ENCODE peak calls at places on chromosomes 6 and 20, in four cellular contexts. C is ovary, Q is prostate gland, J is uterus. E is an unnamed sample.

GRCh38 chr6:163389354-163389753 is 25.2 kb upstream of the QKI start:
- DNase-seq in C (no peak), Q (no peak), J (no peak), E (no peak)

GRCh38 chr6:149750136-149750609 is 632 bp downstream of the PCMT1 start:
- DNase-seq in C (no peak), Q (peak; percentile 24), J (peak; percentile 31), E (peak; percentile 58)

GRCh38 chr20:41678799-41679198 is 60.6 kb upstream of the CHD6 start:
- DNase-seq in C (no peak), Q (no peak), J (no peak), E (no peak)

GRCh38 chr20:14829897-14830296 is 492.5 kb upstream of the FLRT3 start:
- DNase-seq in C (no peak), Q (no peak), J (no peak), E (no peak)

GRCh38 chr6:128710305-128710704 is 172.6 kb upstream of the LAMA2 start:
- DNase-seq in C (no peak), Q (no peak), J (no peak), E (no peak)

GRCh38 chr6:151847064-151847463 is 39.6 kb downstream of the ESR1 start:
- DNase-seq in C (peak; percentile 20), Q (no peak), J (no peak), E (peak; percentile 21)

GRCh38 chr6:25188232-25188631 is 90.9 kb upstream of the CARMIL1 start:
- DNase-seq in C (no peak), Q (no peak), J (no peak), E (no peak)

GRCh38 chr20:46767127-46767761 is 57.8 kb downstream of the SLC2A10 start:
- DNase-seq in C (no peak), Q (peak; percentile 20), J (no peak), E (no peak)

GRCh38 chr6:155524249-155524651 is 68.6 kb upstream of the NOX3 start:
- DNase-seq in C (no peak), Q (no peak), J (no peak), E (no peak)

GRCh38 chr6:21384211-21384610 is 209.3 kb upstream of the SOX4 start:
- DNase-seq in C (no peak), Q (no peak), J (no peak), E (no peak)

GRCh38 chr20:50379049-50379990 is 130.9 kb upstream of the PTPN1 start:
- DNase-seq in C (peak; percentile 92), Q (peak; percentile 76), J (peak; percentile 96), E (peak; percentile 97)

GRCh38 chr6:151288711-151289398 is 49.1 kb downstream of the AKAP12 start:
- DNase-seq in C (no peak), Q (no peak), J (no peak), E (no peak)

GRCh38 chr6:82836022-82836575 is 229.5 kb downstream of the UBE3D start:
- DNase-seq in C (no peak), Q (no peak), J (no peak), E (no peak)

GRCh38 chr6:89411269-89412070 is 603 bp downstream of the RRAGD start:
- DNase-seq in C (peak; percentile 56), Q (no peak), J (peak; percentile 25), E (peak; percentile 60)

GRCh38 chr20:45359069-45359405 is 3.9 kb upstream of the SYS1 start:
- DNase-seq in C (no peak), Q (no peak), J (no peak), E (peak; percentile 88)

GRCh38 chr6:127420558-127420957 is 38.6 kb downstream of the KIAA0408 start:
- DNase-seq in C (no peak), Q (peak; percentile 49), J (peak; percentile 27), E (peak; percentile 70)

GRCh38 chr20:12847862-12848261 is 160.9 kb upstream of the SPTLC3 start:
- DNase-seq in C (no peak), Q (no peak), J (no peak), E (no peak)

GRCh38 chr6:2190661-2191389 is 54.6 kb downstream of the GMDS start:
- DNase-seq in C (no peak), Q (no peak), J (no peak), E (no peak)

GRCh38 chr20:57205625-57206219 is 60.7 kb downstream of the BMP7 start:
- DNase-seq in C (no peak), Q (no peak), J (no peak), E (no peak)

GRCh38 chr6:143108278-143108677 is 47.6 kb downstream of the AIG1 start:
- DNase-seq in C (no peak), Q (no peak), J (no peak), E (no peak)

GRCh38 chr6:122405417-122405816 is 6.0 kb downstream of the HSF2 start:
- DNase-seq in C (no peak), Q (no peak), J (no peak), E (no peak)

GRCh38 chr20:64165866-64166600 is 1.8 kb downstream of the MYT1 start:
- DNase-seq in C (no peak), Q (no peak), J (no peak), E (no peak)

GRCh38 chr20:49964964-49965780 is 17.6 kb upstream of the SNAI1 start:
- DNase-seq in C (no peak), Q (no peak), J (no peak), E (peak; percentile 29)

GRCh38 chr6:21263531-21264287 is 329.8 kb upstream of the SOX4 start:
- DNase-seq in C (no peak), Q (peak; percentile 9), J (no peak), E (no peak)

GRCh38 chr20:46371656-46372055 is 34.8 kb downstream of the ELMO2 start:
- DNase-seq in C (no peak), Q (no peak), J (no peak), E (peak; percentile 47)

GRCh38 chr20:42026599-42026998 is 408.4 kb upstream of the CHD6 start:
- DNase-seq in C (no peak), Q (no peak), J (no peak), E (no peak)

GRCh38 chr6:92473056-92473455 is 946.3 kb downstream of the EPHA7 start:
- DNase-seq in C (no peak), Q (no peak), J (no peak), E (no peak)

GRCh38 chr6:124879992-124880355 is 82.3 kb upstream of the RNF217 start:
- DNase-seq in C (no peak), Q (no peak), J (no peak), E (no peak)

GRCh38 chr6:82166493-82166892 is 81.1 kb downstream of the IBTK start:
- DNase-seq in C (no peak), Q (no peak), J (no peak), E (no peak)

GRCh38 chr6:135193221-135193620 is 12.1 kb downstream of the MYB start:
- DNase-seq in C (no peak), Q (no peak), J (no peak), E (no peak)

GRCh38 chr20:57769756-57770155 is 59.9 kb upstream of the PMEPA1 start:
- DNase-seq in C (no peak), Q (no peak), J (no peak), E (no peak)

GRCh38 chr20:57361517-57361916 is 10.5 kb downstream of the RAE1 start:
- DNase-seq in C (no peak), Q (no peak), J (no peak), E (no peak)

GRCh38 chr6:56891754-56892153 is 63.2 kb upstream of the BEND6 start:
- DNase-seq in C (no peak), Q (no peak), J (no peak), E (no peak)

GRCh38 chr6:170288091-170288631 is 2.7 kb downstream of the DLL1 start:
- DNase-seq in C (no peak), Q (no peak), J (no peak), E (no peak)

GRCh38 chr6:53910834-53911233 is 116.0 kb downstream of the LRRC1 start:
- DNase-seq in C (no peak), Q (no peak), J (no peak), E (no peak)

GRCh38 chr20:10131612-10132345 is 86.9 kb upstream of the SNAP25 start:
- DNase-seq in C (peak; percentile 80), Q (peak; percentile 29), J (peak; percentile 54), E (peak; percentile 60)

GRCh38 chr20:45826381-45827019 is 612 bp downstream of the TNNC2 start:
- DNase-seq in C (peak; percentile 66), Q (no peak), J (peak; percentile 41), E (peak; percentile 40)

GRCh38 chr6:2782825-2783187 is 17.6 kb downstream of the WRNIP1 start:
- DNase-seq in C (no peak), Q (no peak), J (no peak), E (no peak)

GRCh38 chr20:57899554-57899953 is 189.7 kb upstream of the PMEPA1 start:
- DNase-seq in C (no peak), Q (no peak), J (no peak), E (no peak)

GRCh38 chr20:19415786-19416185 is 203.3 kb downstream of the SLC24A3 start:
- DNase-seq in C (no peak), Q (no peak), J (no peak), E (no peak)
- TF ChIP-seq CTCF in C (no peak), Q (no peak), J (no peak), E (no peak)

GRCh38 chr20:53606364-53606985 is 12.8 kb upstream of the ZNF217 start:
- DNase-seq in C (peak; percentile 22), Q (no peak), J (no peak), E (peak; percentile 75)

GRCh38 chr20:53608071-53608455 is 14.4 kb upstream of the ZNF217 start:
- DNase-seq in C (peak; percentile 41), Q (no peak), J (no peak), E (no peak)

GRCh38 chr20:53608456-53609413 is 15.1 kb upstream of the ZNF217 start:
- DNase-seq in C (peak; percentile 51), Q (peak; percentile 64), J (no peak), E (no peak)

GRCh38 chr20:53611449-53611894 is 17.8 kb upstream of the ZNF217 start:
- DNase-seq in C (peak; percentile 16), Q (no peak), J (peak; percentile 28), E (peak; percentile 15)

GRCh38 chr20:53609501-53610445 is 16.1 kb upstream of the ZNF217 start:
- DNase-seq in C (peak; percentile 44), Q (no peak), J (no peak), E (peak; percentile 61)
- TF ChIP-seq POLR2A in C (no peak), Q (no peak), J (no peak), E (no peak)

DNA sequence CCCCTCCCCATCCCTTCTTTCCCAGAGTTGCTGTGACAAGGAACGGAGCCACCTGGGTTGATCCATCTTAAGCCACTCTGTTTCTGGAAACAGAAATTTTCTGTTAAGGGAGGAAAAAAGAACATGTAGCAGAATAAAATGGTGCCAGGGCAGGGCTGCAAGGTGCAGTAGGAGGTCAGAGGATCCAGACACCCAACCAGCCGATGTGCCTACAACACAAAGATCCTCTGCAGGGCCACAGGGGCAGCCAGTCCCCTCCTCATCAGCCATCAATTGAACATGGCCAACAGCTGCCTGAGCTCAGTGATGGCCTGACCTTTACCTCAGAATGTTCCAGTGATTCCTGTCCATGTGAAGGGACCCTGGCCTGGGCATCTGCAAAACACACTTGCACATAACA is 11.9 kb downstream of the MDFI start:
- DNase-seq in C (no peak), Q (no peak), J (no peak), E (no peak)
- H3K36me3 ChIP-seq in C (no peaks in the 10 kb centered on the region), Q (no peaks in the 10 kb centered on the region), J (no peaks in the 10 kb centered on the region), E (no peaks in the 10 kb centered on the region)

GRCh38 chr6:36548401-36548743 is 1.1 kb upstream of the STK38 start:
- DNase-seq in C (no peak), Q (no peak), J (no peak), E (no peak)

GRCh38 chr6:36545767-36546663 is 1.3 kb downstream of the STK38 start:
- DNase-seq in C (no peak), Q (no peak), J (no peak), E (peak; percentile 38)

GRCh38 chr6:36547646-36548400 is 544 bp upstream of the STK38 start:
- DNase-seq in C (peak; percentile 29), Q (no peak), J (no peak), E (no peak)

GRCh38 chr6:36546664-36546957 is 668 bp downstream of the STK38 start:
- DNase-seq in C (no peak), Q (no peak), J (no peak), E (no peak)

GRCh38 chr6:36546958-36547645 is at the start of gene STK38:
- DNase-seq in C (peak; percentile 96), Q (peak; percentile 89), J (peak; percentile 96), E (peak; percentile 93)
- TF ChIP-seq CTCF in C (no peak), Q (no peak), J (no peak), E (peak; percentile 10)